ENCODE peak calls at places on chromosomes 13 and 19, in six cellular contexts. D is RWPE1; I is endothelial cell of umbilical vein; J is NCI-H446 treated with DMSO at 0.1 percent for 48 hours; M is activated CD4-positive, CD25-positive, alpha-beta regulatory T cell; R is body of pancreas. Q is an unnamed sample.

GRCh38 chr19:42440357-42441046 is 2.2 kb downstream of the CXCL17 start:
- DNase-seq in D (peak), J (no peak), I (peak), M (peak), R (peak), Q (peak)

GRCh38 chr19:2034729-2035589 is 16.1 kb downstream of the MKNK2 start:
- DNase-seq in D (peak), J (no peak), M (peak), R (peak), I (no peak), Q (peak)

GRCh38 chr19:3224346-3225325 is at the start of gene CELF5:
- DNase-seq in D (peak), R (peak), J (no peak), M (peak), I (no peak), Q (no peak)

GRCh38 chr19:52748336-52748950 is 13.6 kb upstream of the ZNF611 start:
- DNase-seq in J (no peak), R (no peak), D (peak), I (peak), M (no peak), Q (no peak)

GRCh38 chr19:35911790-35912189 is 3.7 kb upstream of the TYROBP start:
- DNase-seq in J (no peak), D (peak), M (no peak), I (no peak), R (peak), Q (no peak)

GRCh38 chr19:33520844-33521479 is 629 bp downstream of the PEPD start:
- DNase-seq in M (no peak), I (no peak), D (no peak), J (no peak), R (no peak), Q (no peak)

GRCh38 chr13:74316531-74316930 is 182.3 kb upstream of the KLF12 start:
- DNase-seq in R (no peak), M (no peak), D (no peak), J (no peak), I (no peak), Q (no peak)

GRCh38 chr19:1942934-1943555 is 2.1 kb downstream of the CSNK1G2 start:
- DNase-seq in J (no peak), D (no peak), R (no peak), I (peak), M (no peak), Q (peak)

GRCh38 chr19:17860993-17861360 is 1.3 kb downstream of the RPL18A start:
- DNase-seq in I (no peak), J (no peak), D (no peak), M (no peak), R (no peak), Q (no peak)

GRCh38 chr13:48411281-48412099 is 1.4 kb downstream of the LPAR6 start:
- DNase-seq in I (peak), R (no peak), M (no peak), J (no peak), D (no peak), Q (peak)